ENCODE peak calls at places on chromosomes 16 and 17, in ten cellular contexts. One of them, this sample, is unnamed.

GRCh38 chr16:85612801-85613608 is at the start of gene GSE1:
- DNase-seq in activated CD4-positive, alpha-beta T cell treated with anti-CD3 and anti-CD28 coated beads, Interleukin-2, amount 10 ng/mL, durations not matched to agents 24 days and 14 days: peak; percentile 91
- DNase-seq in nephron progenitor cell: peak; percentile 92
- DNase-seq in T-cell: peak; percentile 39
- DNase-seq in transverse colon: peak; percentile 98
- DNase-seq in KG1: peak; percentile 85
- DNase-seq in T follicular helper cell: peak; percentile 24
- DNase-seq in WTC11: peak; percentile 96
- DNase-seq in stimulated activated CD4-positive, alpha-beta T cell treated with anti-CD3 and anti-CD28 coated beads, Interleukin-15, amount 100 ng/mL, for 1 hour: peak; percentile 34
- DNase-seq in KBM-7: peak; percentile 94
- DNase-seq in this sample: peak; percentile 21

GRCh38 chr17:44170499-44171201 is at the start of gene ASB16:
- DNase-seq in activated CD4-positive, alpha-beta T cell treated with anti-CD3 and anti-CD28 coated beads, Interleukin-2, amount 10 ng/mL, durations not matched to agents 24 days and 14 days: no peak
- DNase-seq in nephron progenitor cell: no peak
- DNase-seq in T-cell: no peak
- DNase-seq in transverse colon: no peak
- DNase-seq in KG1: no peak
- DNase-seq in T follicular helper cell: no peak
- DNase-seq in WTC11: peak; percentile 28
- DNase-seq in stimulated activated CD4-positive, alpha-beta T cell treated with anti-CD3 and anti-CD28 coated beads, Interleukin-15, amount 100 ng/mL, for 1 hour: no peak
- DNase-seq in KBM-7: no peak
- DNase-seq in this sample: no peak

GRCh38 chr16:4090476-4090875 is 25.8 kb downstream of the ADCY9 start:
- DNase-seq in activated CD4-positive, alpha-beta T cell treated with anti-CD3 and anti-CD28 coated beads, Interleukin-2, amount 10 ng/mL, durations not matched to agents 24 days and 14 days: no peak
- DNase-seq in nephron progenitor cell: no peak
- DNase-seq in T-cell: no peak
- DNase-seq in transverse colon: peak; percentile 47
- DNase-seq in KG1: peak; percentile 7
- DNase-seq in T follicular helper cell: no peak
- DNase-seq in WTC11: no peak
- DNase-seq in stimulated activated CD4-positive, alpha-beta T cell treated with anti-CD3 and anti-CD28 coated beads, Interleukin-15, amount 100 ng/mL, for 1 hour: no peak
- DNase-seq in KBM-7: peak; percentile 27
- DNase-seq in this sample: no peak

GRCh38 chr17:71821512-71821911 is 299.3 kb upstream of the SOX9 start:
- DNase-seq in activated CD4-positive, alpha-beta T cell treated with anti-CD3 and anti-CD28 coated beads, Interleukin-2, amount 10 ng/mL, durations not matched to agents 24 days and 14 days: no peak
- DNase-seq in nephron progenitor cell: no peak
- DNase-seq in T-cell: no peak
- DNase-seq in transverse colon: no peak
- DNase-seq in KG1: no peak
- DNase-seq in T follicular helper cell: no peak
- DNase-seq in WTC11: no peak
- DNase-seq in stimulated activated CD4-positive, alpha-beta T cell treated with anti-CD3 and anti-CD28 coated beads, Interleukin-15, amount 100 ng/mL, for 1 hour: no peak
- DNase-seq in KBM-7: no peak
- DNase-seq in this sample: no peak

GRCh38 chr16:52383640-52384292 is 163.2 kb downstream of the TOX3 start:
- DNase-seq in activated CD4-positive, alpha-beta T cell treated with anti-CD3 and anti-CD28 coated beads, Interleukin-2, amount 10 ng/mL, durations not matched to agents 24 days and 14 days: no peak
- DNase-seq in nephron progenitor cell: no peak
- DNase-seq in T-cell: no peak
- DNase-seq in transverse colon: no peak
- DNase-seq in KG1: no peak
- DNase-seq in T follicular helper cell: no peak
- DNase-seq in WTC11: no peak
- DNase-seq in stimulated activated CD4-positive, alpha-beta T cell treated with anti-CD3 and anti-CD28 coated beads, Interleukin-15, amount 100 ng/mL, for 1 hour: no peak
- DNase-seq in KBM-7: no peak
- DNase-seq in this sample: no peak

GRCh38 chr16:71352963-71353460 is 5.5 kb upstream of the CALB2 start:
- DNase-seq in activated CD4-positive, alpha-beta T cell treated with anti-CD3 and anti-CD28 coated beads, Interleukin-2, amount 10 ng/mL, durations not matched to agents 24 days and 14 days: no peak
- DNase-seq in nephron progenitor cell: no peak
- DNase-seq in T-cell: no peak
- DNase-seq in transverse colon: no peak
- DNase-seq in KG1: no peak
- DNase-seq in T follicular helper cell: no peak
- DNase-seq in WTC11: no peak
- DNase-seq in stimulated activated CD4-positive, alpha-beta T cell treated with anti-CD3 and anti-CD28 coated beads, Interleukin-15, amount 100 ng/mL, for 1 hour: no peak
- DNase-seq in KBM-7: no peak
- DNase-seq in this sample: no peak

GRCh38 chr17:43135454-43135819 is 10.3 kb upstream of the BRCA1 start:
- DNase-seq in activated CD4-positive, alpha-beta T cell treated with anti-CD3 and anti-CD28 coated beads, Interleukin-2, amount 10 ng/mL, durations not matched to agents 24 days and 14 days: no peak
- DNase-seq in nephron progenitor cell: no peak
- DNase-seq in T-cell: no peak
- DNase-seq in transverse colon: no peak
- DNase-seq in KG1: no peak
- DNase-seq in T follicular helper cell: no peak
- DNase-seq in WTC11: peak; percentile 44
- DNase-seq in stimulated activated CD4-positive, alpha-beta T cell treated with anti-CD3 and anti-CD28 coated beads, Interleukin-15, amount 100 ng/mL, for 1 hour: no peak
- DNase-seq in KBM-7: no peak
- DNase-seq in this sample: no peak

GRCh38 chr16:49280022-49280741 is 1.5 kb downstream of the CBLN1 start:
- DNase-seq in activated CD4-positive, alpha-beta T cell treated with anti-CD3 and anti-CD28 coated beads, Interleukin-2, amount 10 ng/mL, durations not matched to agents 24 days and 14 days: no peak
- DNase-seq in nephron progenitor cell: peak; percentile 83
- DNase-seq in T-cell: no peak
- DNase-seq in transverse colon: no peak
- DNase-seq in KG1: no peak
- DNase-seq in T follicular helper cell: no peak
- DNase-seq in WTC11: peak; percentile 78
- DNase-seq in stimulated activated CD4-positive, alpha-beta T cell treated with anti-CD3 and anti-CD28 coated beads, Interleukin-15, amount 100 ng/mL, for 1 hour: no peak
- DNase-seq in KBM-7: peak; percentile 15
- DNase-seq in this sample: no peak